ENCODE peak calls at places on chromosomes 3 and 15, in ten cellular contexts. One of them, this sample, is unnamed.

GRCh38 chr3:142931222-142931621 is 32.3 kb downstream of the PAQR9 start:
- DNase-seq in fibroblast of lung: no peak
- DNase-seq in HL-60: peak; percentile 27
- DNase-seq in upper lobe of right lung: no peak
- DNase-seq in neuronal stem cell: no peak
- DNase-seq in kidney: no peak
- DNase-seq in heart right ventricle: no peak
- DNase-seq in heart left ventricle: no peak
- DNase-seq in lower leg skin: no peak
- DNase-seq in lower lobe of right lung: no peak
- DNase-seq in this sample: no peak

GRCh38 chr3:158659454-158660237 is 12.8 kb downstream of the LXN start:
- DNase-seq in fibroblast of lung: peak; percentile 77
- DNase-seq in HL-60: peak; percentile 69
- DNase-seq in upper lobe of right lung: no peak
- DNase-seq in neuronal stem cell: peak; percentile 8
- DNase-seq in kidney: no peak
- DNase-seq in heart right ventricle: peak; percentile 58
- DNase-seq in heart left ventricle: peak; percentile 37
- DNase-seq in lower leg skin: no peak
- DNase-seq in lower lobe of right lung: no peak
- DNase-seq in this sample: peak; percentile 86

GRCh38 chr3:152267831-152268500 is 763 bp upstream of the MBNL1 start:
- DNase-seq in fibroblast of lung: peak; percentile 31
- DNase-seq in HL-60: no peak
- DNase-seq in upper lobe of right lung: no peak
- DNase-seq in neuronal stem cell: no peak
- DNase-seq in kidney: no peak
- DNase-seq in heart right ventricle: no peak
- DNase-seq in heart left ventricle: no peak
- DNase-seq in lower leg skin: no peak
- DNase-seq in lower lobe of right lung: no peak
- DNase-seq in this sample: peak; percentile 42

GRCh38 chr3:193774916-193775285 is 181.9 kb downstream of the OPA1 start:
- DNase-seq in fibroblast of lung: no peak
- DNase-seq in HL-60: no peak
- DNase-seq in upper lobe of right lung: no peak
- DNase-seq in neuronal stem cell: no peak
- DNase-seq in kidney: no peak
- DNase-seq in heart right ventricle: no peak
- DNase-seq in heart left ventricle: no peak
- DNase-seq in lower leg skin: no peak
- DNase-seq in lower lobe of right lung: no peak
- DNase-seq in this sample: no peak

GRCh38 chr15:90221251-90221900 is 12.4 kb downstream of the CIB1 start:
- DNase-seq in fibroblast of lung: peak; percentile 77
- DNase-seq in HL-60: peak; percentile 68
- DNase-seq in upper lobe of right lung: peak; percentile 82
- DNase-seq in neuronal stem cell: no peak
- DNase-seq in kidney: peak; percentile 92
- DNase-seq in heart right ventricle: peak; percentile 76
- DNase-seq in heart left ventricle: peak; percentile 85
- DNase-seq in lower leg skin: peak; percentile 91
- DNase-seq in lower lobe of right lung: peak; percentile 75
- DNase-seq in this sample: peak; percentile 95

GRCh38 chr15:57827021-57827420 is 120.5 kb downstream of the POLR2M start:
- DNase-seq in fibroblast of lung: no peak
- DNase-seq in HL-60: no peak
- DNase-seq in upper lobe of right lung: no peak
- DNase-seq in neuronal stem cell: no peak
- DNase-seq in kidney: no peak
- DNase-seq in heart right ventricle: no peak
- DNase-seq in heart left ventricle: no peak
- DNase-seq in lower leg skin: no peak
- DNase-seq in lower lobe of right lung: no peak
- DNase-seq in this sample: no peak

GRCh38 chr3:43038010-43038409 is 58.9 kb downstream of the GASK1A start:
- DNase-seq in fibroblast of lung: no peak
- DNase-seq in HL-60: no peak
- DNase-seq in upper lobe of right lung: no peak
- DNase-seq in neuronal stem cell: no peak
- DNase-seq in kidney: no peak
- DNase-seq in heart right ventricle: no peak
- DNase-seq in heart left ventricle: no peak
- DNase-seq in lower leg skin: no peak
- DNase-seq in lower lobe of right lung: no peak
- DNase-seq in this sample: no peak

GRCh38 chr3:65334045-65334665 is 646.4 kb upstream of the ADAMTS9 start:
- DNase-seq in fibroblast of lung: no peak
- DNase-seq in HL-60: no peak
- DNase-seq in upper lobe of right lung: no peak
- DNase-seq in neuronal stem cell: no peak
- DNase-seq in kidney: no peak
- DNase-seq in heart right ventricle: peak; percentile 70
- DNase-seq in heart left ventricle: no peak
- DNase-seq in lower leg skin: no peak
- DNase-seq in lower lobe of right lung: no peak
- DNase-seq in this sample: no peak

GRCh38 chr3:70947584-70947983 is 635.1 kb upstream of the MDFIC2 start:
- DNase-seq in fibroblast of lung: peak; percentile 70
- DNase-seq in HL-60: no peak
- DNase-seq in upper lobe of right lung: no peak
- DNase-seq in neuronal stem cell: no peak
- DNase-seq in kidney: no peak
- DNase-seq in heart right ventricle: no peak
- DNase-seq in heart left ventricle: no peak
- DNase-seq in lower leg skin: no peak
- DNase-seq in lower lobe of right lung: no peak
- DNase-seq in this sample: peak; percentile 71

DNA sequence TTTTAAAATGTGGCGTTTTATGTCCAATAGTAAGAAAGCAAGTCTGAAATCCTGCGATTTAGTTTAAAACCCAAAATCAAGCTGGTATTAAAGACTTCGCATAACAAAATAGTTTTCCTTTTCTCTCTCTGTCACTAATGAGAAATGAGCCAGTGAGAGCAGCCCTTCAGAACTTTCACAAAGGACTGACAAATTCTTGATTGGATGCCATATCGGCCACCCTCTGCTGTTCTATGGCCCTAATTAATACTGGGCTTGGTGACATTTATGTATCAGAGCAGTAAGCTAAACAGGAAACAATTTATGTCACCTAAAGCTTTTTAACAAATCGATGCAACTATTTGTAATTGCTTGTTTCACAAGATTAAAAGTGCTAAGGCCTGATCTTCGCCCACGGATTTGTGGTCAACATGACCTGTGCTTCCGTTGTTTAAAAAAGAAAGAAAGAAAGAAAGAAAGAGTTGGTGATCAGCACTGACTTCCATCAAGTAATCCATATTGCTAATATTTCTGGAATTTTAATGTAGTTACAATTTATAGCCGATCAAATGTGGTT is 631.5 kb downstream of the FOXP1 start:
- DNase-seq in fibroblast of lung: peak; percentile 66
- DNase-seq in HL-60: no peak
- DNase-seq in upper lobe of right lung: no peak
- DNase-seq in neuronal stem cell: no peak
- DNase-seq in kidney: no peak
- DNase-seq in heart right ventricle: no peak
- DNase-seq in heart left ventricle: no peak
- DNase-seq in lower leg skin: no peak
- DNase-seq in lower lobe of right lung: no peak
- DNase-seq in this sample: no peak
- H3K4me3 ChIP-seq in fibroblast of lung: no peak overlapping the region
- H3K4me3 ChIP-seq in HL-60: no peak overlapping the region
- H3K4me3 ChIP-seq in upper lobe of right lung: no peak overlapping the region
- H3K4me3 ChIP-seq in neuronal stem cell: no peak overlapping the region
- H3K4me3 ChIP-seq in kidney: no peak overlapping the region
- H3K4me3 ChIP-seq in heart right ventricle: no peak overlapping the region
- H3K4me3 ChIP-seq in heart left ventricle: no peak overlapping the region
- H3K4me3 ChIP-seq in lower leg skin: no peak overlapping the region
- H3K4me3 ChIP-seq in lower lobe of right lung: no peak overlapping the region
- H3K4me3 ChIP-seq in this sample: no peak overlapping the region

DNA sequence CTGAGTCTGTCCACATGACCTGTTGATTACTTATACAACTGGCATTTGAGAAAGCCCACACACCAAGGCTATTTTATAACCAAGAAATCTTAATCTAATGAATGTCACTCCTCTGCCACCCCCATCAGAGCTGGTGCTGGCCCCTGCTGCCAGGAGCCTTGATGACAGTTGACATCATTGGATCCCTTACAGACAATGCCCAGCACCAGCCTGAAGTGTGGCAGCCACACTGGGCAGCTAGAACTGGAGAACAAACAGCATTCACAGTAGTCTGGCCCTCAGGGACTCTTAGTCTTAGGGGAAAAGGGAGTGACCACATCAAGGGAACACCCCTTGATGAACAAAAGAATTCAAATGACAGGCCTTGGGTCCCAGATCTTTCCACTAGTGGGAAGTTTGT is 840.6 kb downstream of the EPHA3 start:
- DNase-seq in fibroblast of lung: no peak
- DNase-seq in HL-60: no peak
- DNase-seq in upper lobe of right lung: peak; percentile 21
- DNase-seq in neuronal stem cell: no peak
- DNase-seq in kidney: no peak
- DNase-seq in heart right ventricle: peak; percentile 13
- DNase-seq in heart left ventricle: no peak
- DNase-seq in lower leg skin: no peak
- DNase-seq in lower lobe of right lung: no peak
- DNase-seq in this sample: no peak
- H3K4me3 ChIP-seq in fibroblast of lung: no peak overlapping the region
- H3K4me3 ChIP-seq in HL-60: no peak overlapping the region
- H3K4me3 ChIP-seq in upper lobe of right lung: no peak overlapping the region
- H3K4me3 ChIP-seq in neuronal stem cell: no peak overlapping the region
- H3K4me3 ChIP-seq in kidney: no peak overlapping the region
- H3K4me3 ChIP-seq in heart right ventricle: no peak overlapping the region
- H3K4me3 ChIP-seq in heart left ventricle: no peak overlapping the region
- H3K4me3 ChIP-seq in lower leg skin: no peak overlapping the region
- H3K4me3 ChIP-seq in lower lobe of right lung: no peak overlapping the region
- H3K4me3 ChIP-seq in this sample: no peak overlapping the region

GRCh38 chr3:149655826-149656599 is 1.8 kb downstream of the WWTR1 start:
- DNase-seq in fibroblast of lung: peak; percentile 56
- DNase-seq in HL-60: no peak
- DNase-seq in upper lobe of right lung: no peak
- DNase-seq in neuronal stem cell: no peak
- DNase-seq in kidney: no peak
- DNase-seq in heart right ventricle: no peak
- DNase-seq in heart left ventricle: no peak
- DNase-seq in lower leg skin: no peak
- DNase-seq in lower lobe of right lung: no peak
- DNase-seq in this sample: no peak

GRCh38 chr3:149653136-149653535 is 4.7 kb downstream of the WWTR1 start:
- DNase-seq in fibroblast of lung: no peak
- DNase-seq in HL-60: no peak
- DNase-seq in upper lobe of right lung: no peak
- DNase-seq in neuronal stem cell: no peak
- DNase-seq in kidney: no peak
- DNase-seq in heart right ventricle: no peak
- DNase-seq in heart left ventricle: no peak
- DNase-seq in lower leg skin: no peak
- DNase-seq in lower lobe of right lung: no peak
- DNase-seq in this sample: no peak

GRCh38 chr3:149653564-149653963 is 4.3 kb downstream of the WWTR1 start:
- DNase-seq in fibroblast of lung: no peak
- DNase-seq in HL-60: no peak
- DNase-seq in upper lobe of right lung: no peak
- DNase-seq in neuronal stem cell: no peak
- DNase-seq in kidney: no peak
- DNase-seq in heart right ventricle: no peak
- DNase-seq in heart left ventricle: no peak
- DNase-seq in lower leg skin: no peak
- DNase-seq in lower lobe of right lung: no peak
- DNase-seq in this sample: no peak

GRCh38 chr3:149657458-149657795 is 398 bp downstream of the WWTR1 start:
- DNase-seq in fibroblast of lung: peak; percentile 63
- DNase-seq in HL-60: no peak
- DNase-seq in upper lobe of right lung: peak; percentile 83
- DNase-seq in neuronal stem cell: no peak
- DNase-seq in kidney: peak; percentile 91
- DNase-seq in heart right ventricle: peak; percentile 44
- DNase-seq in heart left ventricle: peak; percentile 56
- DNase-seq in lower leg skin: no peak
- DNase-seq in lower lobe of right lung: peak; percentile 57
- DNase-seq in this sample: peak; percentile 70

GRCh38 chr3:149654188-149654601 is 3.6 kb downstream of the WWTR1 start:
- DNase-seq in fibroblast of lung: peak; percentile 89
- DNase-seq in HL-60: no peak
- DNase-seq in upper lobe of right lung: no peak
- DNase-seq in neuronal stem cell: no peak
- DNase-seq in kidney: no peak
- DNase-seq in heart right ventricle: no peak
- DNase-seq in heart left ventricle: no peak
- DNase-seq in lower leg skin: no peak
- DNase-seq in lower lobe of right lung: no peak
- DNase-seq in this sample: peak; percentile 90
- H3K4me3 ChIP-seq in fibroblast of lung: no peak overlapping the region
- H3K4me3 ChIP-seq in HL-60: no peak overlapping the region
- H3K4me3 ChIP-seq in upper lobe of right lung: peak overlapping the region; percentile 75
- H3K4me3 ChIP-seq in neuronal stem cell: no peak overlapping the region
- H3K4me3 ChIP-seq in kidney: peak overlapping the region; percentile 29
- H3K4me3 ChIP-seq in heart right ventricle: peak overlapping the region; percentile 74
- H3K4me3 ChIP-seq in heart left ventricle: no peak overlapping the region
- H3K4me3 ChIP-seq in lower leg skin: no peak overlapping the region
- H3K4me3 ChIP-seq in lower lobe of right lung: peak overlapping the region; percentile 68
- H3K4me3 ChIP-seq in this sample: peak overlapping the region; percentile 48

GRCh38 chr3:150072576-150072975 is 101.9 kb upstream of the PFN2 start:
- DNase-seq in fibroblast of lung: no peak
- DNase-seq in HL-60: no peak
- DNase-seq in upper lobe of right lung: no peak
- DNase-seq in neuronal stem cell: no peak
- DNase-seq in kidney: no peak
- DNase-seq in heart right ventricle: no peak
- DNase-seq in heart left ventricle: no peak
- DNase-seq in lower leg skin: no peak
- DNase-seq in lower lobe of right lung: no peak
- DNase-seq in this sample: no peak
- H3K4me3 ChIP-seq in fibroblast of lung: no peak overlapping the region
- H3K4me3 ChIP-seq in HL-60: no peak overlapping the region
- H3K4me3 ChIP-seq in upper lobe of right lung: no peak overlapping the region
- H3K4me3 ChIP-seq in neuronal stem cell: no peak overlapping the region
- H3K4me3 ChIP-seq in kidney: no peak overlapping the region
- H3K4me3 ChIP-seq in heart right ventricle: no peak overlapping the region
- H3K4me3 ChIP-seq in heart left ventricle: no peak overlapping the region
- H3K4me3 ChIP-seq in lower leg skin: no peak overlapping the region
- H3K4me3 ChIP-seq in lower lobe of right lung: no peak overlapping the region
- H3K4me3 ChIP-seq in this sample: no peak overlapping the region